ENCODE peak calls at places on chromosomes 6 and 20, in nine cellular contexts. N, Z, R, J, X, V, M, T and P are unnamed samples.

GRCh38 chr20:39013662-39014109 is 51.5 kb downstream of the DHX35 start:
- DNase-seq in N (no peak), Z (no peak), R (no peak), J (no peak), X (no peak), V (no peak), M (no peak), T (no peak), P (no peak)

GRCh38 chr6:73285674-73286283 is 22.8 kb upstream of the KHDC1 start:
- DNase-seq in N (peak; percentile 77), Z (no peak), R (peak; percentile 72), J (peak; percentile 48), X (no peak), V (no peak), M (no peak), T (peak; percentile 54), P (no peak)

GRCh38 chr6:72272958-72273357 is 348.9 kb upstream of the KCNQ5 start:
- DNase-seq in N (peak; percentile 26), Z (no peak), R (no peak), J (no peak), X (no peak), V (no peak), M (no peak), T (no peak), P (no peak)

GRCh38 chr6:7085911-7086310 is 21.9 kb upstream of the RREB1 start:
- DNase-seq in N (peak; percentile 15), Z (no peak), R (no peak), J (no peak), X (peak; percentile 27), V (no peak), M (no peak), T (peak; percentile 43), P (no peak)

GRCh38 chr6:90425161-90425641 is 128.6 kb upstream of the BACH2 start:
- DNase-seq in N (no peak), Z (no peak), R (no peak), J (no peak), X (peak; percentile 35), V (no peak), M (no peak), T (peak; percentile 29), P (no peak)

GRCh38 chr6:138655828-138656227 is 117.7 kb upstream of the CCDC28A start:
- DNase-seq in N (peak; percentile 39), Z (no peak), R (peak; percentile 87), J (no peak), X (no peak), V (no peak), M (no peak), T (peak; percentile 71), P (no peak)

GRCh38 chr20:53138454-53139291 is 166.5 kb downstream of the TSHZ2 start:
- DNase-seq in N (no peak), Z (no peak), R (no peak), J (no peak), X (no peak), V (no peak), M (no peak), T (no peak), P (no peak)

GRCh38 chr6:119484598-119484997 is 135.0 kb upstream of the MAN1A1 start:
- DNase-seq in N (peak; percentile 70), Z (no peak), R (no peak), J (peak; percentile 88), X (no peak), V (no peak), M (no peak), T (peak; percentile 91), P (no peak)

GRCh38 chr20:33169176-33169794 is 1.3 kb downstream of the BPIFA2 start:
- DNase-seq in N (no peak), Z (no peak), R (peak; percentile 34), J (no peak), X (no peak), V (no peak), M (no peak), T (peak; percentile 14), P (no peak)

GRCh38 chr6:40342674-40343230 is 244.4 kb downstream of the LRFN2 start:
- DNase-seq in N (no peak), Z (no peak), R (no peak), J (no peak), X (no peak), V (no peak), M (no peak), T (no peak), P (no peak)

GRCh38 chr6:84728602-84729001 is 35.8 kb downstream of the TBX18 start:
- DNase-seq in N (peak; percentile 60), Z (no peak), R (peak; percentile 9), J (peak; percentile 26), X (no peak), V (no peak), M (no peak), T (peak; percentile 51), P (no peak)

GRCh38 chr6:11598687-11599086 is 61.1 kb downstream of the TMEM170B start:
- DNase-seq in N (no peak), Z (no peak), R (no peak), J (no peak), X (no peak), V (no peak), M (no peak), T (no peak), P (no peak)

GRCh38 chr20:59025086-59025485 is 5.9 kb downstream of the TUBB1 start:
- DNase-seq in N (no peak), Z (no peak), R (no peak), J (no peak), X (no peak), V (no peak), M (no peak), T (no peak), P (no peak)

GRCh38 chr6:108408453-108408852 is 113.6 kb downstream of the AFG1L start:
- DNase-seq in N (peak; percentile 69), Z (no peak), R (no peak), J (no peak), X (no peak), V (no peak), M (no peak), T (no peak), P (no peak)

GRCh38 chr6:65505736-65506135 is 201.3 kb downstream of the EYS start:
- DNase-seq in N (no peak), Z (no peak), R (no peak), J (no peak), X (no peak), V (no peak), M (no peak), T (no peak), P (no peak)

GRCh38 chr6:27605401-27606342 is 132.8 kb upstream of the ZNF184 start:
- DNase-seq in N (peak; percentile 77), Z (no peak), R (no peak), J (no peak), X (peak; percentile 13), V (no peak), M (no peak), T (peak; percentile 87), P (no peak)

GRCh38 chr6:30260036-30260504 is 46.9 kb upstream of the TRIM26 start:
- DNase-seq in N (no peak), Z (no peak), R (no peak), J (no peak), X (peak; percentile 62), V (no peak), M (no peak), T (no peak), P (no peak)

GRCh38 chr6:134599079-134599478 is 281.2 kb upstream of the SGK1 start:
- DNase-seq in N (no peak), Z (no peak), R (no peak), J (no peak), X (no peak), V (no peak), M (peak; percentile 1), T (no peak), P (no peak)

GRCh38 chr20:48636301-48636700 is 191.5 kb downstream of the PREX1 start:
- DNase-seq in N (no peak), Z (no peak), R (no peak), J (no peak), X (no peak), V (no peak), M (peak; percentile 28), T (no peak), P (no peak)

GRCh38 chr20:17671051-17671450 is 11.0 kb downstream of the RRBP1 start:
- DNase-seq in N (no peak), Z (no peak), R (no peak), J (no peak), X (no peak), V (no peak), M (no peak), T (no peak), P (no peak)

GRCh38 chr6:3292431-3293197 is 33.9 kb downstream of the PSMG4 start:
- DNase-seq in N (no peak), Z (no peak), R (no peak), J (no peak), X (no peak), V (no peak), M (no peak), T (no peak), P (no peak)

GRCh38 chr6:3311798-3312197 is 53.1 kb downstream of the PSMG4 start:
- DNase-seq in N (no peak), Z (no peak), R (no peak), J (no peak), X (no peak), V (no peak), M (no peak), T (no peak), P (no peak)

GRCh38 chr20:36336838-36337478 is 30.8 kb downstream of the DLGAP4 start:
- DNase-seq in N (no peak), Z (no peak), R (no peak), J (no peak), X (no peak), V (no peak), M (no peak), T (peak; percentile 32), P (no peak)

GRCh38 chr20:7916648-7917047 is 23.6 kb downstream of the HAO1 start:
- DNase-seq in N (no peak), Z (no peak), R (no peak), J (no peak), X (no peak), V (no peak), M (no peak), T (no peak), P (no peak)

GRCh38 chr6:17032595-17033591 is 69.0 kb upstream of the STMND1 start:
- DNase-seq in N (peak; percentile 97), Z (no peak), R (no peak), J (peak; percentile 85), X (no peak), V (no peak), M (no peak), T (peak; percentile 92), P (no peak)

GRCh38 chr20:59081036-59081435 is 38.5 kb upstream of the PRELID3B start:
- DNase-seq in N (no peak), Z (no peak), R (no peak), J (no peak), X (no peak), V (no peak), M (no peak), T (no peak), P (no peak)

GRCh38 chr20:7195704-7196103 is 428.2 kb downstream of the BMP2 start:
- DNase-seq in N (peak; percentile 87), Z (no peak), R (no peak), J (peak; percentile 33), X (no peak), V (no peak), M (no peak), T (peak; percentile 55), P (no peak)

GRCh38 chr6:127200114-127200513 is 66.5 kb upstream of the RNF146 start:
- DNase-seq in N (no peak), Z (no peak), R (no peak), J (no peak), X (no peak), V (no peak), M (no peak), T (no peak), P (no peak)

GRCh38 chr6:138988469-138988834 is 399 bp upstream of the REPS1 start:
- DNase-seq in N (no peak), Z (no peak), R (no peak), J (no peak), X (no peak), V (no peak), M (no peak), T (no peak), P (no peak)

GRCh38 chr6:143953922-143954321 is 54.1 kb downstream of the PLAGL1 start:
- DNase-seq in N (no peak), Z (no peak), R (no peak), J (no peak), X (no peak), V (no peak), M (no peak), T (no peak), P (no peak)

GRCh38 chr20:63567382-63568169 is 6.5 kb downstream of the HELZ2 start:
- DNase-seq in N (no peak), Z (peak; percentile 43), R (peak; percentile 93), J (no peak), X (peak; percentile 66), V (no peak), M (no peak), T (peak; percentile 54), P (peak; percentile 45)